ENCODE peak calls at places on chromosomes 13 and 19, in four cellular contexts. J, B, Q and O are unnamed samples.

GRCh38 chr13:44713793-44714469 is 137.8 kb upstream of the TSC22D1 start:
- DNase-seq in J (no peak), B (peak; percentile 84), Q (no peak), O (peak; percentile 69)

GRCh38 chr19:50902640-50903039 is 8.6 kb downstream of the KLK4 start:
- DNase-seq in J (no peak), B (no peak), Q (no peak), O (no peak)

GRCh38 chr19:54164369-54165068 is 5.0 kb upstream of the LENG1 start:
- DNase-seq in J (peak; percentile 76), B (no peak), Q (peak; percentile 92), O (no peak)

GRCh38 chr19:3627351-3627723 is 747 bp upstream of the CACTIN start:
- DNase-seq in J (no peak), B (no peak), Q (no peak), O (no peak)

GRCh38 chr13:51780099-51780498 is 23.9 kb downstream of the DHRS12 start:
- DNase-seq in J (no peak), B (no peak), Q (no peak), O (no peak)

GRCh38 chr13:39108746-39109145 is 70.5 kb downstream of the NHLRC3 start:
- DNase-seq in J (no peak), B (no peak), Q (no peak), O (no peak)

GRCh38 chr13:64277097-64277496 is 2861.4 kb upstream of the PCDH20 start:
- DNase-seq in J (no peak), B (no peak), Q (no peak), O (no peak)

GRCh38 chr19:3433313-3433712 is 47.0 kb downstream of the SMIM24 start:
- DNase-seq in J (no peak), B (no peak), Q (peak; percentile 45), O (no peak)

GRCh38 chr13:48838193-48839000 is 137.3 kb upstream of the FNDC3A start:
- DNase-seq in J (no peak), B (peak; percentile 55), Q (no peak), O (no peak)

GRCh38 chr19:32650671-32651070 is 24.3 kb downstream of the ANKRD27 start:
- DNase-seq in J (no peak), B (no peak), Q (no peak), O (no peak)

GRCh38 chr19:11377237-11377636 is 2.8 kb downstream of the SWSAP1 start:
- DNase-seq in J (no peak), B (peak; percentile 76), Q (no peak), O (peak; percentile 73)

GRCh38 chr13:73141292-73141771 is 82.5 kb downstream of the KLF5 start:
- DNase-seq in J (no peak), B (no peak), Q (no peak), O (no peak)

GRCh38 chr13:76570485-76570884 is 315.7 kb downstream of the KCTD12 start:
- DNase-seq in J (no peak), B (no peak), Q (no peak), O (no peak)

GRCh38 chr13:51739403-51740112 is 64.4 kb downstream of the DHRS12 start:
- DNase-seq in J (no peak), B (no peak), Q (no peak), O (no peak)

GRCh38 chr13:100473493-100474044 is 115.0 kb downstream of the GGACT start:
- DNase-seq in J (no peak), B (no peak), Q (no peak), O (no peak)

GRCh38 chr19:45781282-45782161 is 768 bp downstream of the DMPK start:
- DNase-seq in J (peak; percentile 58), B (no peak), Q (peak; percentile 86), O (no peak)
- H3K4me3 ChIP-seq in J (peak overlapping the region; percentile 22), B (peak overlapping the region; percentile 62), Q (peak overlapping the region; percentile 58), O (peak overlapping the region; percentile 72)

GRCh38 chr19:40809358-40810086 is 10.5 kb downstream of the EGLN2 start:
- DNase-seq in J (peak; percentile 56), B (no peak), Q (peak; percentile 70), O (no peak)

GRCh38 chr19:40810160-40810559 is 11.2 kb downstream of the EGLN2 start:
- DNase-seq in J (no peak), B (no peak), Q (no peak), O (no peak)

GRCh38 chr19:40808497-40808896 is 9.5 kb downstream of the EGLN2 start:
- DNase-seq in J (no peak), B (no peak), Q (no peak), O (no peak)

GRCh38 chr19:40813182-40813581 is 14.2 kb downstream of the EGLN2 start:
- DNase-seq in J (peak; percentile 53), B (no peak), Q (peak; percentile 61), O (no peak)

GRCh38 chr19:40811478-40812341 is 12.7 kb downstream of the EGLN2 start:
- DNase-seq in J (peak; percentile 49), B (no peak), Q (peak; percentile 76), O (no peak)
- TF ChIP-seq CTCF in J (no peak), B (no peak), Q (no peak), O (no peak)

DNA sequence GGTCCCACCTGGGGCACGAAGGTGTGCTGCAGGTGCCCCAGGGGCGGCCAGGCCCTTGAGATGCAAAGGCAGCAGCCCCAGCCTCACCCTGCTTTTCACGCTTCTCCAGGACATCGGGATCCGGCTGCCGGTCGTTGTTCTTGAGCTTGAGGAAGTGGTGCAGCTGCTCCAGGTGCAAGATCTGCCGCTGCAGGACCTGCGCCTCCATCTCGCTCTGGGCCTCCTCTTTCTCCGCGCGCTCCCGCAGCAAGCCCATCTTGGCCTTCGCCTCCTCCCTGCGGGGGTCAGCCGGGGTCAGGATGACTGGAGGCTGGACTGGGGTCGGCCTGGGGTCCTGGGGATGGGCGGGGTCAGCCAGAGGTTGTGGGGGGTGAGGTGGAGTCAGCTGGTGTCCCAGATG is 21.5 kb upstream of the EMP3 start:
- DNase-seq in J (peak; percentile 45), B (no peak), Q (peak; percentile 64), O (no peak)
- H3K4me3 ChIP-seq in J (no peak overlapping the region), B (no peak overlapping the region), Q (no peak overlapping the region), O (no peak overlapping the region)

GRCh38 chr13:94232956-94233355 is 246.5 kb downstream of the DCT start:
- DNase-seq in J (no peak), B (no peak), Q (no peak), O (no peak)
- TF ChIP-seq CTCF in J (no peak), B (no peak), Q (no peak), O (no peak)

GRCh38 chr19:5337126-5337525 is 3.5 kb downstream of the PTPRS start:
- DNase-seq in J (no peak), B (no peak), Q (no peak), O (no peak)

GRCh38 chr19:5339950-5340636 is 519 bp downstream of the PTPRS start:
- DNase-seq in J (no peak), B (no peak), Q (peak; percentile 85), O (no peak)

GRCh38 chr19:5339470-5339949 is 1.1 kb downstream of the PTPRS start:
- DNase-seq in J (no peak), B (no peak), Q (peak; percentile 81), O (no peak)

GRCh38 chr19:5337886-5338595 is 2.6 kb downstream of the PTPRS start:
- DNase-seq in J (no peak), B (no peak), Q (no peak), O (no peak)

DNA sequence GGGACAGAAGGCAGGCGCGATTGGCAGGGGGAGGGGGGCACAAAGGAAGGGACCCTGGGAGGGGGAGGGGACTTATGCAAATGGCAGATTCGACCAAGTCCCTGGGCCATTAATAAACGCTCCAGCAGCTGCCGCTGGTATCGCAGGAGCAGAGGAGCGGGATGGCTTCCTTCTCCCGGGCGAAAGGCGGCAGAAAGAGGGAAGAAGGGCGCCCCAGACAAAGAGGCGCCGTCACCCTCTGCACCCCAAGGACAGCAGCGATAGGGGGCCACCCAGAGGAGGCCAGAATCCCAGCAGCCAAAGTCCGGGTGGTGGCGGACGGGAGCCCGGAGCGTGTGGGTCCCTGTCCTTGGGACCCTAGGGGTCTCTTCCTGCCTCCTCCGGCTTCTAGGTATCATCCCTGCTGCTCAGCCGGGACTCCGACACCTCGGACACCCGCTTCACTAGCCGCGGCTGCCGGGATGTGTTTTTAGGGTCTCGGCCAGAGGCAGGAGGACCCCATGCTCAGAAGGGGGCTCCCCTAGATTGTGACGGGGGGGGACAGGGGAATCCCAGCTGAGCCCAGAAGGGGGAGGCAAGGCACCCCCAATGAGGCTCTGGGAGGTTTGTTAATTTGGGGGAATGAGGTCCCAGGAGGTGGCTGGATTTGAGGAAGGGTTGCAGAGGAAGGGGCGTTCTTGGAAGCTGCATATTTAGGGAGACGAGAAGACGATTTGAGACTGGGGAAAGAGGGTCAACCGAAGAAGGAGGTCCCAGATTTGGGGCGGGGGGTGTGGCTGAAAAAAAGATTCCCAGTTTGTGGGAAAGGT is 1.7 kb downstream of the PTPRS start:
- DNase-seq in J (no peak), B (no peak), Q (no peak), O (no peak)
- H3K4me3 ChIP-seq in J (no peak overlapping the region), B (peak overlapping the region; percentile 73), Q (peak overlapping the region; percentile 57), O (no peak overlapping the region)

GRCh38 chr13:90868321-90868920 is 479.1 kb upstream of the MIR17HG start:
- DNase-seq in J (no peak), B (no peak), Q (no peak), O (no peak)
- TF ChIP-seq CTCF in J (peak; percentile 38), B (peak; percentile 73), Q (peak; percentile 48), O (peak; percentile 56)

DNA sequence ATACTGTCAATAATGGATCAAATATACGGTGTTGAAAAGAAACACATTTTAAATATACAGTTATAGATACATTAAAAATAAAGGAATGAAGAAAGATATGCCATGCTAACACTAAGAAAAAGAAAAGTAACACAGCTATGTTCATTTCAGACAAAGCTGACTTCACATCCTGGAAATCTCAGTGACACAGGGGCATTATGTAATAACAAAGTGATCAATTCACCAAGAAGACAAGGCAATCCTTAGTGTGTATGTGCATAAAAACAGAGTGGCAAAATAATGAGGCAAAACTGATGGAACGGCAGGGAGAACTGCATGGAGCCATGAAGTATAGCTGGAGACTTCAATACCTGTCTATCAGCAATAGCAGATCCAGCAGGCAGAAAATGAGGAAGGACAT is 13.1 kb downstream of the ZNF14 start:
- DNase-seq in J (no peak), B (no peak), Q (no peak), O (no peak)
- H3K4me3 ChIP-seq in J (no peak overlapping the region), B (no peak overlapping the region), Q (no peak overlapping the region), O (no peak overlapping the region)